ENCODE peak calls at places on chromosome 5, in seven cellular contexts. One of them, this sample, is unnamed.

GRCh38 chr5:91282210-91282609 is 100.9 kb downstream of the ARRDC3 start:
- DNase-seq in H9: no peak
- DNase-seq in CD4-positive, alpha-beta memory T cell: no peak
- DNase-seq in PC-3: no peak
- DNase-seq in mesenchymal stem cell: no peak
- DNase-seq in aorta: no peak
- DNase-seq in fibroblast of lung: no peak
- DNase-seq in this sample: no peak

GRCh38 chr5:174623438-174624019 is 100.9 kb upstream of the MSX2 start:
- DNase-seq in H9: no peak
- DNase-seq in CD4-positive, alpha-beta memory T cell: no peak
- DNase-seq in PC-3: peak
- DNase-seq in mesenchymal stem cell: no peak
- DNase-seq in aorta: no peak
- DNase-seq in fibroblast of lung: no peak
- DNase-seq in this sample: no peak

GRCh38 chr5:135974019-135974600 is 19.3 kb upstream of the LECT2 start:
- DNase-seq in H9: no peak
- DNase-seq in CD4-positive, alpha-beta memory T cell: no peak
- DNase-seq in PC-3: no peak
- DNase-seq in mesenchymal stem cell: no peak
- DNase-seq in aorta: no peak
- DNase-seq in fibroblast of lung: no peak
- DNase-seq in this sample: no peak

GRCh38 chr5:88674262-88675158 is 208.5 kb downstream of the MEF2C start:
- DNase-seq in H9: peak
- DNase-seq in CD4-positive, alpha-beta memory T cell: no peak
- DNase-seq in PC-3: no peak
- DNase-seq in mesenchymal stem cell: no peak
- DNase-seq in aorta: peak
- DNase-seq in fibroblast of lung: peak
- DNase-seq in this sample: peak

GRCh38 chr5:80632700-80633099 is 21.8 kb upstream of the MSH3 start:
- DNase-seq in H9: no peak
- DNase-seq in CD4-positive, alpha-beta memory T cell: no peak
- DNase-seq in PC-3: no peak
- DNase-seq in mesenchymal stem cell: no peak
- DNase-seq in aorta: no peak
- DNase-seq in fibroblast of lung: no peak
- DNase-seq in this sample: no peak

GRCh38 chr5:8906303-8906967 is 639.4 kb downstream of the SEMA5A start:
- DNase-seq in H9: no peak
- DNase-seq in CD4-positive, alpha-beta memory T cell: no peak
- DNase-seq in PC-3: peak
- DNase-seq in mesenchymal stem cell: peak
- DNase-seq in aorta: no peak
- DNase-seq in fibroblast of lung: peak
- DNase-seq in this sample: no peak

GRCh38 chr5:147170603-147171002 is 64.2 kb upstream of the STK32A start:
- DNase-seq in H9: no peak
- DNase-seq in CD4-positive, alpha-beta memory T cell: peak
- DNase-seq in PC-3: no peak
- DNase-seq in mesenchymal stem cell: no peak
- DNase-seq in aorta: no peak
- DNase-seq in fibroblast of lung: peak
- DNase-seq in this sample: peak

GRCh38 chr5:53446908-53447307 is 33.5 kb upstream of the FST start:
- DNase-seq in H9: no peak
- DNase-seq in CD4-positive, alpha-beta memory T cell: no peak
- DNase-seq in PC-3: no peak
- DNase-seq in mesenchymal stem cell: no peak
- DNase-seq in aorta: no peak
- DNase-seq in fibroblast of lung: peak
- DNase-seq in this sample: no peak

GRCh38 chr5:33890633-33891032 is 1.2 kb downstream of the ADAMTS12 start:
- DNase-seq in H9: peak
- DNase-seq in CD4-positive, alpha-beta memory T cell: no peak
- DNase-seq in PC-3: no peak
- DNase-seq in mesenchymal stem cell: peak
- DNase-seq in aorta: no peak
- DNase-seq in fibroblast of lung: peak
- DNase-seq in this sample: no peak

GRCh38 chr5:159184858-159185381 is 24.4 kb downstream of the RNF145 start:
- DNase-seq in H9: no peak
- DNase-seq in CD4-positive, alpha-beta memory T cell: no peak
- DNase-seq in PC-3: peak
- DNase-seq in mesenchymal stem cell: peak
- DNase-seq in aorta: no peak
- DNase-seq in fibroblast of lung: peak
- DNase-seq in this sample: no peak

GRCh38 chr5:132591140-132591539 is 34.4 kb downstream of the RAD50 start:
- DNase-seq in H9: no peak
- DNase-seq in CD4-positive, alpha-beta memory T cell: no peak
- DNase-seq in PC-3: peak
- DNase-seq in mesenchymal stem cell: peak
- DNase-seq in aorta: no peak
- DNase-seq in fibroblast of lung: peak
- DNase-seq in this sample: no peak

GRCh38 chr5:36658016-36658415 is 51.6 kb downstream of the SLC1A3 start:
- DNase-seq in H9: no peak
- DNase-seq in CD4-positive, alpha-beta memory T cell: no peak
- DNase-seq in PC-3: no peak
- DNase-seq in mesenchymal stem cell: no peak
- DNase-seq in aorta: no peak
- DNase-seq in fibroblast of lung: peak
- DNase-seq in this sample: no peak

GRCh38 chr5:62340392-62340791 is 34.4 kb downstream of the KIF2A start:
- DNase-seq in H9: no peak
- DNase-seq in CD4-positive, alpha-beta memory T cell: peak
- DNase-seq in PC-3: peak
- DNase-seq in mesenchymal stem cell: peak
- DNase-seq in aorta: no peak
- DNase-seq in fibroblast of lung: no peak
- DNase-seq in this sample: no peak

GRCh38 chr5:128673411-128673957 is 135.4 kb upstream of the FBN2 start:
- DNase-seq in H9: no peak
- DNase-seq in CD4-positive, alpha-beta memory T cell: no peak
- DNase-seq in PC-3: no peak
- DNase-seq in mesenchymal stem cell: no peak
- DNase-seq in aorta: no peak
- DNase-seq in fibroblast of lung: no peak
- DNase-seq in this sample: no peak

GRCh38 chr5:156641690-156642089 is 208.4 kb upstream of the PPP1R2B start:
- DNase-seq in H9: no peak
- DNase-seq in CD4-positive, alpha-beta memory T cell: no peak
- DNase-seq in PC-3: no peak
- DNase-seq in mesenchymal stem cell: peak
- DNase-seq in aorta: no peak
- DNase-seq in fibroblast of lung: peak
- DNase-seq in this sample: no peak

GRCh38 chr5:72402959-72403628 is 82.9 kb downstream of the PTCD2 start:
- DNase-seq in H9: peak
- DNase-seq in CD4-positive, alpha-beta memory T cell: no peak
- DNase-seq in PC-3: peak
- DNase-seq in mesenchymal stem cell: no peak
- DNase-seq in aorta: peak
- DNase-seq in fibroblast of lung: no peak
- DNase-seq in this sample: no peak

GRCh38 chr5:68714810-68715209 is 379.0 kb upstream of the SLC30A5 start:
- DNase-seq in H9: no peak
- DNase-seq in CD4-positive, alpha-beta memory T cell: no peak
- DNase-seq in PC-3: no peak
- DNase-seq in mesenchymal stem cell: no peak
- DNase-seq in aorta: no peak
- DNase-seq in fibroblast of lung: no peak
- DNase-seq in this sample: no peak

GRCh38 chr5:103562453-103563157 is at the start of gene NUDT12:
- DNase-seq in H9: peak
- DNase-seq in CD4-positive, alpha-beta memory T cell: peak
- DNase-seq in PC-3: peak
- DNase-seq in mesenchymal stem cell: peak
- DNase-seq in aorta: peak
- DNase-seq in fibroblast of lung: peak
- DNase-seq in this sample: peak

GRCh38 chr5:88734191-88734640 is 148.8 kb downstream of the MEF2C start:
- DNase-seq in H9: no peak
- DNase-seq in CD4-positive, alpha-beta memory T cell: no peak
- DNase-seq in PC-3: no peak
- DNase-seq in mesenchymal stem cell: no peak
- DNase-seq in aorta: peak
- DNase-seq in fibroblast of lung: no peak
- DNase-seq in this sample: peak

GRCh38 chr5:60379907-60380306 is 320.1 kb downstream of the DEPDC1B start:
- DNase-seq in H9: no peak
- DNase-seq in CD4-positive, alpha-beta memory T cell: no peak
- DNase-seq in PC-3: no peak
- DNase-seq in mesenchymal stem cell: no peak
- DNase-seq in aorta: no peak
- DNase-seq in fibroblast of lung: no peak
- DNase-seq in this sample: no peak

GRCh38 chr5:60387041-60387440 is 312.9 kb downstream of the DEPDC1B start:
- DNase-seq in H9: no peak
- DNase-seq in CD4-positive, alpha-beta memory T cell: no peak
- DNase-seq in PC-3: no peak
- DNase-seq in mesenchymal stem cell: no peak
- DNase-seq in aorta: no peak
- DNase-seq in fibroblast of lung: no peak
- DNase-seq in this sample: no peak

GRCh38 chr5:60377826-60378225 is 322.1 kb downstream of the DEPDC1B start:
- DNase-seq in H9: no peak
- DNase-seq in CD4-positive, alpha-beta memory T cell: no peak
- DNase-seq in PC-3: no peak
- DNase-seq in mesenchymal stem cell: no peak
- DNase-seq in aorta: no peak
- DNase-seq in fibroblast of lung: peak
- DNase-seq in this sample: no peak

GRCh38 chr5:60386398-60386797 is 313.6 kb downstream of the DEPDC1B start:
- DNase-seq in H9: no peak
- DNase-seq in CD4-positive, alpha-beta memory T cell: no peak
- DNase-seq in PC-3: no peak
- DNase-seq in mesenchymal stem cell: no peak
- DNase-seq in aorta: no peak
- DNase-seq in fibroblast of lung: no peak
- DNase-seq in this sample: no peak

GRCh38 chr5:60382761-60383160 is 317.2 kb downstream of the DEPDC1B start:
- DNase-seq in H9: no peak
- DNase-seq in CD4-positive, alpha-beta memory T cell: no peak
- DNase-seq in PC-3: peak
- DNase-seq in mesenchymal stem cell: peak
- DNase-seq in aorta: no peak
- DNase-seq in fibroblast of lung: peak
- DNase-seq in this sample: peak
- H3K27ac ChIP-seq in H9: no peak
- H3K27ac ChIP-seq in CD4-positive, alpha-beta memory T cell: no peak
- H3K27ac ChIP-seq in PC-3: no peak
- H3K27ac ChIP-seq in mesenchymal stem cell: no peak
- H3K27ac ChIP-seq in aorta: no peak
- H3K27ac ChIP-seq in fibroblast of lung: no peak
- H3K27ac ChIP-seq in this sample: no peak

DNA sequence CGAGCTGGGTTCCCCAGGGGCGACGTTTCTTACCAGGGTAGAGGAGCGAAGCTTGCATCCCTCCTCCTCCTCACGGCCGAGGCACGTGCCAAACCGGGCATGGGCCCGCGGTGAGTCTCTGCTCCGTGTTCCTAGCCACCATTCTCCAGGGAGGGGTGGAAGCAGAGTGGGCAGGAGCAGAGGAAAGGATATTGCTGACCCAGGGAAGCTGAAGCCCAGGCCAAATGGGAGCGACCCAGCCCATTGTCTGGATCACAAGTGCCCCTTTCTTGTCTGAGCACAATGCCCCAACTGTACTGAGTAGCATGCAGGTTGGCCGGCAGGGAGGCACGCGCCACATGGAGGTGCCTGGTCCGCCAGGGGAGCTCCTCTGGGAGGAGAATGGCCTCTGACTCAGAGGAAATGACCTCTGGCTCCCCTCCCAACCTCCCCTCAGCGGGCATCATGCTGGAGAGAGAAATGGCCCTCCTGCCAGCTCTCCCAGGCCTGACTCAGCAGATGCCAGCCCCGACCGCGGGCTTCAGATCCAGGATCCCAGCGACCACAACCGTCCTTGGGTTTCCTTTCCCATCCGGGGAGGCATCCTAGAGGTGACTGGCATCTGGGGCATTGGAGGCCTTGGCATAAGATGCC is 1.1 kb downstream of the PRR7 start:
- DNase-seq in H9: peak
- DNase-seq in CD4-positive, alpha-beta memory T cell: peak
- DNase-seq in PC-3: peak
- DNase-seq in mesenchymal stem cell: peak
- DNase-seq in aorta: peak
- DNase-seq in fibroblast of lung: peak
- DNase-seq in this sample: no peak
- H3K27ac ChIP-seq in H9: no peak
- H3K27ac ChIP-seq in CD4-positive, alpha-beta memory T cell: peak
- H3K27ac ChIP-seq in PC-3: peak
- H3K27ac ChIP-seq in mesenchymal stem cell: peak
- H3K27ac ChIP-seq in aorta: no peak
- H3K27ac ChIP-seq in fibroblast of lung: no peak
- H3K27ac ChIP-seq in this sample: no peak

GRCh38 chr5:173055983-173056782 is at the start of gene CREBRF:
- DNase-seq in H9: peak
- DNase-seq in CD4-positive, alpha-beta memory T cell: peak
- DNase-seq in PC-3: peak
- DNase-seq in mesenchymal stem cell: peak
- DNase-seq in aorta: peak
- DNase-seq in fibroblast of lung: peak
- DNase-seq in this sample: peak

GRCh38 chr5:173055042-173055721 is 970 bp upstream of the CREBRF start:
- DNase-seq in H9: no peak
- DNase-seq in CD4-positive, alpha-beta memory T cell: no peak
- DNase-seq in PC-3: peak
- DNase-seq in mesenchymal stem cell: no peak
- DNase-seq in aorta: no peak
- DNase-seq in fibroblast of lung: no peak
- DNase-seq in this sample: no peak

GRCh38 chr5:173057062-173057924 is 1.1 kb downstream of the CREBRF start:
- DNase-seq in H9: peak
- DNase-seq in CD4-positive, alpha-beta memory T cell: peak
- DNase-seq in PC-3: peak
- DNase-seq in mesenchymal stem cell: peak
- DNase-seq in aorta: peak
- DNase-seq in fibroblast of lung: peak
- DNase-seq in this sample: peak

GRCh38 chr5:173056783-173057061 is 570 bp downstream of the CREBRF start:
- DNase-seq in H9: no peak
- DNase-seq in CD4-positive, alpha-beta memory T cell: no peak
- DNase-seq in PC-3: no peak
- DNase-seq in mesenchymal stem cell: no peak
- DNase-seq in aorta: no peak
- DNase-seq in fibroblast of lung: no peak
- DNase-seq in this sample: no peak

GRCh38 chr5:173055722-173055982 is 500 bp upstream of the CREBRF start:
- DNase-seq in H9: no peak
- DNase-seq in CD4-positive, alpha-beta memory T cell: no peak
- DNase-seq in PC-3: no peak
- DNase-seq in mesenchymal stem cell: no peak
- DNase-seq in aorta: no peak
- DNase-seq in fibroblast of lung: no peak
- DNase-seq in this sample: peak
- H3K27ac ChIP-seq in H9: no peak
- H3K27ac ChIP-seq in CD4-positive, alpha-beta memory T cell: peak
- H3K27ac ChIP-seq in PC-3: no peak
- H3K27ac ChIP-seq in mesenchymal stem cell: no peak
- H3K27ac ChIP-seq in aorta: no peak
- H3K27ac ChIP-seq in fibroblast of lung: peak
- H3K27ac ChIP-seq in this sample: peak

GRCh38 chr5:1963358-1963757 is 80.6 kb upstream of the IRX4 start:
- DNase-seq in H9: no peak
- DNase-seq in CD4-positive, alpha-beta memory T cell: no peak
- DNase-seq in PC-3: no peak
- DNase-seq in mesenchymal stem cell: no peak
- DNase-seq in aorta: no peak
- DNase-seq in fibroblast of lung: no peak
- DNase-seq in this sample: no peak
- H3K27ac ChIP-seq in H9: no peak
- H3K27ac ChIP-seq in CD4-positive, alpha-beta memory T cell: no peak
- H3K27ac ChIP-seq in PC-3: no peak
- H3K27ac ChIP-seq in mesenchymal stem cell: no peak
- H3K27ac ChIP-seq in aorta: no peak
- H3K27ac ChIP-seq in fibroblast of lung: no peak
- H3K27ac ChIP-seq in this sample: no peak

This sample was measured in MM.1S.